ENCODE peak calls at places on chromosomes 4 and X, in eight cellular contexts. One of them, this sample, is unnamed.

GRCh38 chr4:107278791-107279481 is 242.8 kb upstream of the DKK2 start:
- DNase-seq in left lung: no peak
- DNase-seq in colonic mucosa: no peak
- DNase-seq in fibroblast of lung: no peak
- DNase-seq in A673: no peak
- DNase-seq in suprapubic skin: no peak
- DNase-seq in esophagus squamous epithelium: no peak
- DNase-seq in prostate gland: no peak
- DNase-seq in this sample: peak; percentile 40

GRCh38 chrX:41558531-41558930 is 111.4 kb downstream of the NYX start:
- DNase-seq in esophagus squamous epithelium: no peak
- DNase-seq in A673: peak; percentile 44
- DNase-seq in prostate gland: no peak
- DNase-seq in colonic mucosa: no peak
- DNase-seq in suprapubic skin: no peak
- DNase-seq in left lung: no peak
- DNase-seq in fibroblast of lung: peak; percentile 51
- DNase-seq in this sample: no peak

GRCh38 chr4:76624271-76624681 is 189.2 kb downstream of the SHROOM3 start:
- DNase-seq in A673: no peak
- DNase-seq in esophagus squamous epithelium: no peak
- DNase-seq in fibroblast of lung: peak; percentile 91
- DNase-seq in prostate gland: no peak
- DNase-seq in left lung: peak; percentile 52
- DNase-seq in colonic mucosa: no peak
- DNase-seq in suprapubic skin: no peak
- DNase-seq in this sample: peak; percentile 92

GRCh38 chrX:85906399-85906798 is 141.0 kb downstream of the CHM start:
- DNase-seq in left lung: no peak
- DNase-seq in suprapubic skin: no peak
- DNase-seq in A673: no peak
- DNase-seq in prostate gland: no peak
- DNase-seq in esophagus squamous epithelium: no peak
- DNase-seq in colonic mucosa: no peak
- DNase-seq in fibroblast of lung: no peak
- DNase-seq in this sample: no peak

GRCh38 chrX:106168107-106168506 is at the start of gene PWWP3B:
- DNase-seq in fibroblast of lung: peak; percentile 6
- DNase-seq in prostate gland: peak; percentile 16
- DNase-seq in colonic mucosa: peak; percentile 45
- DNase-seq in suprapubic skin: no peak
- DNase-seq in A673: peak; percentile 5
- DNase-seq in left lung: peak; percentile 38
- DNase-seq in esophagus squamous epithelium: no peak
- DNase-seq in this sample: peak; percentile 57

GRCh38 chrX:119502727-119503483 is 34.7 kb downstream of the SLC25A5 start:
- DNase-seq in suprapubic skin: peak; percentile 71
- DNase-seq in A673: no peak
- DNase-seq in left lung: peak; percentile 63
- DNase-seq in esophagus squamous epithelium: no peak
- DNase-seq in colonic mucosa: peak; percentile 83
- DNase-seq in fibroblast of lung: peak; percentile 12
- DNase-seq in prostate gland: peak; percentile 41
- DNase-seq in this sample: peak; percentile 74

GRCh38 chr4:39348371-39349265 is 17.5 kb downstream of the RFC1 start:
- DNase-seq in colonic mucosa: no peak
- DNase-seq in fibroblast of lung: no peak
- DNase-seq in suprapubic skin: no peak
- DNase-seq in A673: no peak
- DNase-seq in esophagus squamous epithelium: no peak
- DNase-seq in prostate gland: no peak
- DNase-seq in left lung: no peak
- DNase-seq in this sample: peak; percentile 35

GRCh38 chr4:40980318-40980883 is 230.6 kb downstream of the NSUN7 start:
- DNase-seq in A673: peak; percentile 54
- DNase-seq in fibroblast of lung: no peak
- DNase-seq in colonic mucosa: no peak
- DNase-seq in prostate gland: no peak
- DNase-seq in suprapubic skin: no peak
- DNase-seq in esophagus squamous epithelium: no peak
- DNase-seq in left lung: no peak
- DNase-seq in this sample: peak; percentile 22

GRCh38 chr4:64807821-64808220 is 398.6 kb upstream of the TECRL start:
- DNase-seq in A673: no peak
- DNase-seq in colonic mucosa: no peak
- DNase-seq in suprapubic skin: no peak
- DNase-seq in prostate gland: no peak
- DNase-seq in left lung: no peak
- DNase-seq in fibroblast of lung: no peak
- DNase-seq in esophagus squamous epithelium: no peak
- DNase-seq in this sample: no peak

GRCh38 chr4:1050486-1051213 is 39.2 kb downstream of the FGFRL1 start:
- DNase-seq in esophagus squamous epithelium: no peak
- DNase-seq in left lung: no peak
- DNase-seq in colonic mucosa: no peak
- DNase-seq in fibroblast of lung: peak; percentile 27
- DNase-seq in A673: no peak
- DNase-seq in prostate gland: no peak
- DNase-seq in suprapubic skin: peak; percentile 58
- DNase-seq in this sample: no peak

GRCh38 chrX:31038585-31039326 is 33.1 kb downstream of the FTHL17 start:
- DNase-seq in prostate gland: peak; percentile 4
- DNase-seq in suprapubic skin: no peak
- DNase-seq in esophagus squamous epithelium: no peak
- DNase-seq in colonic mucosa: peak; percentile 30
- DNase-seq in fibroblast of lung: peak; percentile 58
- DNase-seq in A673: peak; percentile 63
- DNase-seq in left lung: no peak
- DNase-seq in this sample: peak; percentile 14

GRCh38 chr4:153142700-153143438 is 61.4 kb upstream of the TRIM2 start:
- DNase-seq in A673: peak; percentile 92
- DNase-seq in esophagus squamous epithelium: no peak
- DNase-seq in suprapubic skin: peak; percentile 79
- DNase-seq in left lung: peak; percentile 70
- DNase-seq in fibroblast of lung: peak; percentile 83
- DNase-seq in prostate gland: peak; percentile 64
- DNase-seq in colonic mucosa: peak; percentile 92
- DNase-seq in this sample: peak; percentile 54

GRCh38 chrX:148424570-148424969 is 75.8 kb upstream of the AFF2 start:
- DNase-seq in A673: no peak
- DNase-seq in prostate gland: no peak
- DNase-seq in colonic mucosa: no peak
- DNase-seq in fibroblast of lung: no peak
- DNase-seq in left lung: no peak
- DNase-seq in esophagus squamous epithelium: no peak
- DNase-seq in suprapubic skin: no peak
- DNase-seq in this sample: no peak

GRCh38 chr4:2364654-2365053 is 53.8 kb downstream of the ZFYVE28 start:
- DNase-seq in prostate gland: no peak
- DNase-seq in fibroblast of lung: peak; percentile 51
- DNase-seq in colonic mucosa: peak; percentile 28
- DNase-seq in left lung: no peak
- DNase-seq in suprapubic skin: peak; percentile 68
- DNase-seq in esophagus squamous epithelium: no peak
- DNase-seq in A673: peak; percentile 56
- DNase-seq in this sample: peak; percentile 12

GRCh38 chr4:123699823-123700822 is 303.5 kb downstream of the SPRY1 start:
- DNase-seq in prostate gland: no peak
- DNase-seq in suprapubic skin: no peak
- DNase-seq in A673: peak; percentile 25
- DNase-seq in esophagus squamous epithelium: no peak
- DNase-seq in fibroblast of lung: peak; percentile 89
- DNase-seq in left lung: no peak
- DNase-seq in colonic mucosa: no peak
- DNase-seq in this sample: peak; percentile 63
- H3K4me3 ChIP-seq in prostate gland: no peak overlapping the region
- H3K4me3 ChIP-seq in suprapubic skin: no peak overlapping the region
- H3K4me3 ChIP-seq in A673: no peak overlapping the region
- H3K4me3 ChIP-seq in esophagus squamous epithelium: no peak overlapping the region
- H3K4me3 ChIP-seq in fibroblast of lung: peak overlapping the region; percentile 20
- H3K4me3 ChIP-seq in left lung: no peak overlapping the region
- H3K4me3 ChIP-seq in colonic mucosa: no peak overlapping the region
- H3K4me3 ChIP-seq in this sample: no peak overlapping the region

GRCh38 chr4:12595986-12596385 is 888.2 kb downstream of the RAB28 start:
- DNase-seq in fibroblast of lung: no peak
- DNase-seq in suprapubic skin: no peak
- DNase-seq in left lung: no peak
- DNase-seq in prostate gland: no peak
- DNase-seq in esophagus squamous epithelium: no peak
- DNase-seq in A673: no peak
- DNase-seq in colonic mucosa: no peak
- DNase-seq in this sample: no peak
- TF ChIP-seq CTCF in fibroblast of lung: no peak
- TF ChIP-seq CTCF in suprapubic skin: no peak
- TF ChIP-seq CTCF in left lung: no peak
- TF ChIP-seq CTCF in prostate gland: no peak
- TF ChIP-seq CTCF in esophagus squamous epithelium: no peak
- TF ChIP-seq CTCF in A673: no peak
- TF ChIP-seq CTCF in colonic mucosa: no peak
- TF ChIP-seq CTCF in this sample: no peak

GRCh38 chr4:7646384-7647061 is 211.8 kb upstream of the PSAPL1 start:
- DNase-seq in left lung: no peak
- DNase-seq in prostate gland: no peak
- DNase-seq in fibroblast of lung: peak; percentile 12
- DNase-seq in colonic mucosa: no peak
- DNase-seq in A673: no peak
- DNase-seq in suprapubic skin: no peak
- DNase-seq in esophagus squamous epithelium: no peak
- DNase-seq in this sample: no peak
- H3K27me3 ChIP-seq in left lung: peaks cover 12% of the 10 kb centered on the region
- H3K27me3 ChIP-seq in prostate gland: no peaks in the 10 kb centered on the region
- H3K27me3 ChIP-seq in fibroblast of lung: no peaks in the 10 kb centered on the region
- H3K27me3 ChIP-seq in colonic mucosa: no peaks in the 10 kb centered on the region
- H3K27me3 ChIP-seq in A673: peaks cover 3% of the 10 kb centered on the region
- H3K27me3 ChIP-seq in suprapubic skin: no peaks in the 10 kb centered on the region
- H3K27me3 ChIP-seq in esophagus squamous epithelium: peaks cover 16% of the 10 kb centered on the region
- H3K27me3 ChIP-seq in this sample: no peaks in the 10 kb centered on the region

GRCh38 chr4:32145987-32146386 is 1425.8 kb downstream of the PCDH7 start:
- DNase-seq in suprapubic skin: no peak
- DNase-seq in esophagus squamous epithelium: no peak
- DNase-seq in A673: no peak
- DNase-seq in left lung: no peak
- DNase-seq in colonic mucosa: no peak
- DNase-seq in prostate gland: no peak
- DNase-seq in fibroblast of lung: no peak
- DNase-seq in this sample: no peak

GRCh38 chr4:32142075-32142474 is 1421.9 kb downstream of the PCDH7 start:
- DNase-seq in left lung: no peak
- DNase-seq in colonic mucosa: no peak
- DNase-seq in fibroblast of lung: no peak
- DNase-seq in suprapubic skin: no peak
- DNase-seq in prostate gland: no peak
- DNase-seq in esophagus squamous epithelium: no peak
- DNase-seq in A673: no peak
- DNase-seq in this sample: no peak

GRCh38 chr4:32148120-32148666 is 1428.0 kb downstream of the PCDH7 start:
- DNase-seq in left lung: no peak
- DNase-seq in prostate gland: no peak
- DNase-seq in esophagus squamous epithelium: no peak
- DNase-seq in A673: peak; percentile 78
- DNase-seq in fibroblast of lung: peak; percentile 65
- DNase-seq in colonic mucosa: no peak
- DNase-seq in suprapubic skin: no peak
- DNase-seq in this sample: peak; percentile 43

GRCh38 chr4:32147446-32148064 is 1427.4 kb downstream of the PCDH7 start:
- DNase-seq in suprapubic skin: no peak
- DNase-seq in esophagus squamous epithelium: no peak
- DNase-seq in colonic mucosa: no peak
- DNase-seq in left lung: no peak
- DNase-seq in prostate gland: no peak
- DNase-seq in A673: no peak
- DNase-seq in fibroblast of lung: peak; percentile 21
- DNase-seq in this sample: no peak
- H3K4me3 ChIP-seq in suprapubic skin: no peak overlapping the region
- H3K4me3 ChIP-seq in esophagus squamous epithelium: peak overlapping the region; percentile 18
- H3K4me3 ChIP-seq in colonic mucosa: no peak overlapping the region
- H3K4me3 ChIP-seq in left lung: no peak overlapping the region
- H3K4me3 ChIP-seq in prostate gland: no peak overlapping the region
- H3K4me3 ChIP-seq in A673: no peak overlapping the region
- H3K4me3 ChIP-seq in fibroblast of lung: no peak overlapping the region
- H3K4me3 ChIP-seq in this sample: peak overlapping the region; percentile 1

GRCh38 chrX:138711399-138712347 is at the start of gene FGF13:
- DNase-seq in colonic mucosa: no peak
- DNase-seq in fibroblast of lung: peak; percentile 1
- DNase-seq in prostate gland: peak; percentile 26
- DNase-seq in A673: peak; percentile 71
- DNase-seq in suprapubic skin: no peak
- DNase-seq in left lung: peak; percentile 37
- DNase-seq in esophagus squamous epithelium: no peak
- DNase-seq in this sample: peak; percentile 1
- TF ChIP-seq CTCF in colonic mucosa: no peak
- TF ChIP-seq CTCF in fibroblast of lung: peak; percentile 5
- TF ChIP-seq CTCF in prostate gland: no peak
- TF ChIP-seq CTCF in A673: peak; percentile 63
- TF ChIP-seq CTCF in suprapubic skin: no peak
- TF ChIP-seq CTCF in left lung: no peak
- TF ChIP-seq CTCF in esophagus squamous epithelium: no peak
- TF ChIP-seq CTCF in this sample: peak; percentile 31

This sample was measured in bronchial epithelial cell.